ENCODE peak calls at places on chromosome 17, in six cellular contexts. F is IMR-90; R is CD8-positive, alpha-beta T cell; A is PC-3; V is cardiac muscle cell; O is heart right ventricle. U is an unnamed sample. For H3K4me1 and H3K9me3, the result is how much of the 10 kb centered on the place peaks cover.

GRCh38 chr17:34302626-34303025 is 16.6 kb upstream of the CCL8 start:
- DNase-seq in F (no peak), R (no peak), A (no peak), V (no peak), O (no peak), U (no peak)

GRCh38 chr17:41681776-41682175 is 6.9 kb upstream of the EIF1 start:
- DNase-seq in F (no peak), R (no peak), A (no peak), V (no peak), O (no peak), U (no peak)

GRCh38 chr17:18859256-18859655 is 1.3 kb downstream of the PRPSAP2 start:
- DNase-seq in F (peak), R (no peak), A (peak), V (peak), O (no peak), U (no peak)

GRCh38 chr17:17350491-17351355 is 47.5 kb downstream of the NT5M start:
- DNase-seq in F (peak), R (no peak), A (peak), V (peak), O (no peak), U (no peak)

GRCh38 chr17:46942441-46943217 is 19.7 kb downstream of the GOSR2 start:
- DNase-seq in F (peak), R (peak), A (peak), V (peak), O (peak), U (peak)

GRCh38 chr17:62950067-62950466 is 16.0 kb upstream of the TANC2 start:
- DNase-seq in F (peak), R (no peak), A (peak), V (peak), O (no peak), U (peak)

GRCh38 chr17:47275245-47275984 is 21.8 kb downstream of the ITGB3 start:
- DNase-seq in F (peak), R (no peak), A (peak), V (peak), O (peak), U (peak)

GRCh38 chr17:10727192-10727591 is 2.6 kb downstream of the TMEM220 start:
- DNase-seq in F (no peak), R (no peak), A (peak), V (no peak), O (no peak), U (no peak)

GRCh38 chr17:33112763-33113162 is 121.1 kb downstream of the SPACA3 start:
- DNase-seq in F (peak), R (no peak), A (peak), V (no peak), O (no peak), U (no peak)

GRCh38 chr17:17018612-17019429 is 23.4 kb upstream of the MPRIP start:
- DNase-seq in F (no peak), R (no peak), A (peak), V (no peak), O (no peak), U (no peak)

GRCh38 chr17:62750502-62751349 is 57.4 kb downstream of the MARCHF10 start:
- DNase-seq in F (peak), R (no peak), A (peak), V (no peak), O (no peak), U (no peak)

GRCh38 chr17:77404812-77405581 is 264.2 kb downstream of the SEC14L1 start:
- DNase-seq in F (peak), R (peak), A (peak), V (no peak), O (no peak), U (peak)

GRCh38 chr17:45228985-45229517 is 7.4 kb downstream of the FMNL1 start:
- DNase-seq in F (peak), R (peak), A (peak), V (no peak), O (peak), U (peak)

GRCh38 chr17:2070241-2071023 is 15.5 kb downstream of the HIC1 start:
- DNase-seq in F (no peak), R (no peak), A (no peak), V (no peak), O (no peak), U (peak)

GRCh38 chr17:35447494-35447893 is 1.1 kb downstream of the SLFN13 start:
- DNase-seq in F (no peak), R (no peak), A (no peak), V (no peak), O (no peak), U (no peak)

GRCh38 chr17:50935201-50936124 is 69.3 kb upstream of the TOB1 start:
- DNase-seq in F (no peak), R (no peak), A (peak), V (no peak), O (peak), U (peak)

GRCh38 chr17:61495161-61495857 is 43.1 kb downstream of the TBX4 start:
- DNase-seq in F (peak), R (no peak), A (no peak), V (no peak), O (no peak), U (no peak)

GRCh38 chr17:10435096-10435495 is 13.3 kb upstream of the MYH8 start:
- DNase-seq in F (no peak), R (no peak), A (no peak), V (no peak), O (no peak), U (no peak)

GRCh38 chr17:39212200-39212810 is 12.2 kb downstream of the RPL19 start:
- DNase-seq in F (no peak), R (no peak), A (no peak), V (no peak), O (no peak), U (peak)
- H3K4me1 ChIP-seq in F (under half), R (under half), A (under half), V (under half), O (under half), U (under half)

GRCh38 chr17:83195330-83196087 is 116.1 kb downstream of the METRNL start:
- DNase-seq in F (no peak), R (no peak), A (no peak), V (no peak), O (peak), U (peak)

GRCh38 chr17:83194761-83195329 is 115.4 kb downstream of the METRNL start:
- DNase-seq in F (no peak), R (no peak), A (no peak), V (no peak), O (peak), U (no peak)

GRCh38 chr17:83194189-83194565 is 114.8 kb downstream of the METRNL start:
- DNase-seq in F (no peak), R (no peak), A (no peak), V (no peak), O (no peak), U (peak)

GRCh38 chr17:83192161-83192788 is 112.9 kb downstream of the METRNL start:
- DNase-seq in F (peak), R (no peak), A (no peak), V (no peak), O (no peak), U (peak)

GRCh38 chr17:83193336-83194188 is 114.2 kb downstream of the METRNL start:
- DNase-seq in F (no peak), R (no peak), A (peak), V (no peak), O (peak), U (peak)
- H3K9me3 ChIP-seq in F (under half), R (under half), A (under half), V (under half), O (under half), U (under half)

GRCh38 chr17:4101127-4101798 is 41.6 kb downstream of the ZZEF1 start:
- DNase-seq in F (peak), R (no peak), A (no peak), V (no peak), O (no peak), U (no peak)
- H3K27ac ChIP-seq in F (peak), R (no peak), A (no peak), V (peak), O (no peak), U (peak)

GRCh38 chr17:65053354-65053881 is 3.1 kb downstream of the GNA13 start:
- DNase-seq in F (no peak), R (no peak), A (no peak), V (no peak), O (no peak), U (no peak)

GRCh38 chr17:65050438-65050837 is 6.1 kb downstream of the GNA13 start:
- DNase-seq in F (no peak), R (no peak), A (no peak), V (no peak), O (no peak), U (no peak)

GRCh38 chr17:65051922-65052321 is 4.6 kb downstream of the GNA13 start:
- DNase-seq in F (no peak), R (no peak), A (no peak), V (no peak), O (no peak), U (no peak)

GRCh38 chr17:65054602-65055001 is 1.9 kb downstream of the GNA13 start:
- DNase-seq in F (no peak), R (no peak), A (peak), V (no peak), O (no peak), U (no peak)

DNA sequence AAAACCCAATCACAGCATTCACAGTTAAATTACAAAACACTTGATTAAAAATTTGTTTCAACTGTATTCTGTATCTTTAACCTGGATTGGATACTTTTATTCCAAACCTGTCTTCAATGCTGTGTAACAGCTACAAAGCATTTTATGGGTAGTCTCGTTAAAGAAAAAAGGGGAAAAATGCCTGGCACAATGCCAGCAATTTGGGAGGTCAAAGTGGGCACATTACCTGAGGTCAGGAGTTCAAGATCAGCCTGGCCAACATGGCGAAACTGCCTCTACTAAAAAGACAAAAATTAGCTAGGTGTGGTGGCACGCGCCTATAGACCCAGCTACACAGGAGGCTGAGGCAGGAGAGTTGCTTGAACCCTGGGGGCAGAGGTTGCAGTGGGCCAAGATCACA is 4.0 kb downstream of the GNA13 start:
- DNase-seq in F (no peak), R (no peak), A (no peak), V (no peak), O (no peak), U (no peak)
- H3K4me1 ChIP-seq in F (under half), R (under half), A (under half), V (under half), O (under half), U (under half)

GRCh38 chr17:21677126-21677910 is 15.0 kb upstream of the KCNJ18 start:
- DNase-seq in F (no peak), R (no peak), A (no peak), V (no peak), O (no peak), U (no peak)
- H3K9me3 ChIP-seq in F (half or more), R (under half), A (under half), V (under half), O (under half), U (under half)

GRCh38 chr17:8481703-8482102 is 46.0 kb downstream of the NDEL1 start:
- DNase-seq in F (no peak), R (no peak), A (no peak), V (no peak), O (no peak), U (no peak)
- H3K27ac ChIP-seq in F (no peak), R (no peak), A (no peak), V (no peak), O (no peak), U (no peak)

DNA sequence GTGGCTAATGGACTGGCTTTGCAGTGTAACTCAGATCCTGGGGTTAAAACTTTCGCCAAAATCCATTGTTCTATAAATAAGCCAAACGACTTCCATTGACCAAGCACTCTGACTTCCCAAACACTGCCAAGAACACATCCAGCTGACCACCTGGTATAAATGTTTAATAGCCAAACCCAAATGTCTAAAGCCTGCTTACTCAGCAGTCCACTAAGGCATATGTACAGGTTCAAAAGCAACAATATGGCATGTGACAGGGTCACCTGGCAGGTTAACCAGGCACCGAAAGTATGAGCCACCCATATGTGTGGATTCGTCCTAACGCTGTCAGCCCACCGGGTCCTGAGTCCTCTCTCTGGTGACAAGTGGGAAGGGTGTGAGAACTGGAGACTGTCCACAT is 2.1 kb downstream of the CSNK1D start:
- DNase-seq in F (no peak), R (no peak), A (no peak), V (no peak), O (no peak), U (no peak)
- H3K4me1 ChIP-seq in F (under half), R (half or more), A (half or more), V (under half), O (under half), U (under half)

GRCh38 chr17:52064791-52065211 is 93.7 kb downstream of the CA10 start:
- DNase-seq in F (no peak), R (no peak), A (no peak), V (no peak), O (no peak), U (no peak)
- H3K9me3 ChIP-seq in F (under half), R (under half), A (under half), V (under half), O (under half), U (under half)

GRCh38 chr17:29618272-29619065 is 4.2 kb downstream of the CORO6 start:
- DNase-seq in F (no peak), R (no peak), A (no peak), V (no peak), O (no peak), U (no peak)

GRCh38 chr17:29617125-29617480 is 5.6 kb downstream of the CORO6 start:
- DNase-seq in F (peak), R (peak), A (peak), V (peak), O (peak), U (peak)

GRCh38 chr17:29619251-29619650 is 3.5 kb downstream of the CORO6 start:
- DNase-seq in F (peak), R (no peak), A (no peak), V (peak), O (no peak), U (peak)

GRCh38 chr17:29616300-29617048 is 6.2 kb downstream of the CORO6 start:
- DNase-seq in F (no peak), R (no peak), A (no peak), V (no peak), O (no peak), U (no peak)

DNA sequence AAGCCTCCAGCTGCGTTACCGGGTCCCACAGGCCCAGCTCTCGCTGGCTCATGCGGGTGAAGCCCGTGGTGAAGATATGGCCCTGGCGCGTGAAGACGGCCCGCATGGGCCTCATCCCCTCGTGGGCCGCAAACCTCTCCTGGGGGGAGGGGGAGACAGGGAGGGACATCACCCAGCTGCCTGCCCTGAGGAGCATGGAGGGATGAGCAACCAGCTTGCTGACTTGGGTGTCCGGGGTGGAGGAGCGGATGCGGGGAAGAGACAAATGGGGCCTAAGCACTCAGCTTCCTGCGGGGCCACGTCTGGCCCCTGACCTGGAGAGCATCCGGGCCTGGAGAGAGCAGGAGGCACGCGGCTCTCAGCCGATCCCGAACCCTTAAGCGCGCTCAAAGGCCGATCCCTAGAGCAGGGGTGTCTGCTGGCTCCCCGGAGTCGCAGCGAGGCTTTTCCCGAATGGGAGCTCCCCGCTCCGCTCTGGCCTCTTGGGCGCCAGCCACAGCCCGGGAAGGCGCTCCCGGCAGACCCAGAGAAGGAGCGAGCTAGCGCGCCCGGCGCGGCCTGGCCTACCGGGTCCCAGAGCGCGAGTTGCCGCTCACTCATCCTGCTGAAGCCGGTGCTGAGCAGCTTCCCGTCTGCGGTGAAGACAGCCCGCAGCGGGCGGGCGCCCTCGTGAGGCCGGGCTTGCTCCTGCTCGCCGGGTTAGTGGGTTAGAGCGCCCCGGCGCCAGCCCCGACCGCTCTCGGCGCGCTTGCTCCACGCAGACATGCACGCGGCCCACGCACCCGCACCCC is 5.0 kb downstream of the CORO6 start:
- DNase-seq in F (peak), R (peak), A (peak), V (peak), O (peak), U (peak)
- H3K27ac ChIP-seq in F (no peak), R (peak), A (no peak), V (peak), O (no peak), U (no peak)